ENCODE peak calls at places on chromosomes 13 and 19, in seven cellular contexts. One of them, this sample, is unnamed.

GRCh38 chr19:42450314-42450934 is 7.7 kb upstream of the CXCL17 start:
- DNase-seq in HCT116: peak; percentile 85
- DNase-seq in K562: peak; percentile 95
- DNase-seq in SK-N-SH: peak; percentile 75
- DNase-seq in H1: peak; percentile 38
- DNase-seq in HepG2: peak; percentile 98
- DNase-seq in GM12878: peak; percentile 84
- DNase-seq in this sample: no peak

GRCh38 chr13:46797468-46798237 is 692 bp upstream of the ESD start:
- DNase-seq in HCT116: no peak
- DNase-seq in HepG2: peak; percentile 36
- DNase-seq in K562: peak; percentile 21
- DNase-seq in GM12878: no peak
- DNase-seq in SK-N-SH: no peak
- DNase-seq in H1: no peak
- DNase-seq in this sample: no peak

GRCh38 chr13:43305416-43305815 is 282.0 kb downstream of the DNAJC15 start:
- DNase-seq in K562: no peak
- DNase-seq in H1: no peak
- DNase-seq in SK-N-SH: no peak
- DNase-seq in GM12878: no peak
- DNase-seq in HCT116: no peak
- DNase-seq in HepG2: no peak
- DNase-seq in this sample: no peak

GRCh38 chr13:50654341-50654740 is 189.2 kb downstream of the DLEU7 start:
- DNase-seq in HCT116: no peak
- DNase-seq in SK-N-SH: no peak
- DNase-seq in K562: no peak
- DNase-seq in GM12878: no peak
- DNase-seq in H1: no peak
- DNase-seq in HepG2: no peak
- DNase-seq in this sample: no peak

GRCh38 chr13:49627831-49628652 is at the start of gene ARL11:
- DNase-seq in H1: peak; percentile 73
- DNase-seq in HCT116: no peak
- DNase-seq in GM12878: peak; percentile 39
- DNase-seq in SK-N-SH: no peak
- DNase-seq in K562: peak; percentile 75
- DNase-seq in HepG2: no peak
- DNase-seq in this sample: no peak

GRCh38 chr19:21604941-21605548 is 99.6 kb downstream of the ZNF429 start:
- DNase-seq in K562: no peak
- DNase-seq in HepG2: no peak
- DNase-seq in H1: no peak
- DNase-seq in SK-N-SH: no peak
- DNase-seq in HCT116: no peak
- DNase-seq in GM12878: no peak
- DNase-seq in this sample: no peak

GRCh38 chr19:34994286-34994642 is 5.9 kb upstream of the GRAMD1A start:
- DNase-seq in H1: no peak
- DNase-seq in GM12878: no peak
- DNase-seq in K562: no peak
- DNase-seq in HepG2: no peak
- DNase-seq in HCT116: no peak
- DNase-seq in SK-N-SH: no peak
- DNase-seq in this sample: no peak

GRCh38 chr19:5891572-5891937 is 12.0 kb downstream of the NDUFA11 start:
- DNase-seq in HCT116: no peak
- DNase-seq in SK-N-SH: peak; percentile 41
- DNase-seq in GM12878: no peak
- DNase-seq in K562: no peak
- DNase-seq in HepG2: no peak
- DNase-seq in H1: no peak
- DNase-seq in this sample: no peak

GRCh38 chr13:32910530-32910929 is 105.7 kb upstream of the KL start:
- DNase-seq in HCT116: no peak
- DNase-seq in K562: no peak
- DNase-seq in H1: no peak
- DNase-seq in HepG2: no peak
- DNase-seq in SK-N-SH: no peak
- DNase-seq in GM12878: no peak
- DNase-seq in this sample: no peak
- TF ChIP-seq SIN3A in HCT116: no peak
- TF ChIP-seq SIN3A in K562: no peak
- TF ChIP-seq SIN3A in H1: no peak
- TF ChIP-seq SIN3A in HepG2: no peak
- TF ChIP-seq SIN3A in SK-N-SH: no peak
- TF ChIP-seq SIN3A in GM12878: no peak
- TF ChIP-seq SIN3A in this sample: no peak

GRCh38 chr19:2249880-2250764 is 999 bp downstream of the AMH start:
- DNase-seq in SK-N-SH: peak; percentile 36
- DNase-seq in HepG2: no peak
- DNase-seq in GM12878: no peak
- DNase-seq in K562: no peak
- DNase-seq in HCT116: no peak
- DNase-seq in H1: no peak
- DNase-seq in this sample: no peak
- TF ChIP-seq SIN3A in SK-N-SH: no peak
- TF ChIP-seq SIN3A in HepG2: no peak
- TF ChIP-seq SIN3A in GM12878: no peak
- TF ChIP-seq SIN3A in K562: no peak
- TF ChIP-seq SIN3A in HCT116: no peak
- TF ChIP-seq SIN3A in H1: no peak
- TF ChIP-seq SIN3A in this sample: no peak

GRCh38 chr19:11251650-11252314 is 10.5 kb downstream of the DOCK6 start:
- DNase-seq in H1: no peak
- DNase-seq in SK-N-SH: no peak
- DNase-seq in GM12878: no peak
- DNase-seq in K562: no peak
- DNase-seq in HepG2: no peak
- DNase-seq in HCT116: no peak
- DNase-seq in this sample: no peak
- TF ChIP-seq SIN3A in H1: no peak
- TF ChIP-seq SIN3A in SK-N-SH: no peak
- TF ChIP-seq SIN3A in GM12878: no peak
- TF ChIP-seq SIN3A in K562: no peak
- TF ChIP-seq SIN3A in HepG2: no peak
- TF ChIP-seq SIN3A in HCT116: no peak
- TF ChIP-seq SIN3A in this sample: no peak

DNA sequence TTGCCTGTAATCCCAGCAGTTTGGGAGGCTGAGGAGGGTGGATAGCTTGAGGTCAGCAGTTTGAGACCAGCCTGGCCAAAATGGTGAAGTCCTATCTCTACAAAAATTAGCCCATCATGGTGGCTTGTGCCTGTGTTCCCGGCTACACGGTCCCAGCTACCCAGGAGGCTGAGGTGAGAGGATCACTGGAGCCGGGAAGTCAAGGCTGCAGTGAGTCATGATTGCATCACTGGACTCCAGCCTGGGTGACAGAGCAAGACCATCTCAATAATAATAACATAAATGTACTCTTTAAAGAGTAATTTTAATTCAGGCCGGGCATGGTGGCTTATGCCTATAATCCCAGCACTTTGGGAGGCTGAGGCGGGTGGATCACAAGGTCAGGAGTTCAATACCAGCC is 38.7 kb downstream of the SKA3 start:
- DNase-seq in H1: no peak
- DNase-seq in K562: peak; percentile 18
- DNase-seq in GM12878: no peak
- DNase-seq in HCT116: peak; percentile 59
- DNase-seq in SK-N-SH: no peak
- DNase-seq in HepG2: peak; percentile 20
- DNase-seq in this sample: no peak
- TF ChIP-seq SIN3A in H1: no peak
- TF ChIP-seq SIN3A in K562: no peak
- TF ChIP-seq SIN3A in GM12878: no peak
- TF ChIP-seq SIN3A in HCT116: no peak
- TF ChIP-seq SIN3A in SK-N-SH: no peak
- TF ChIP-seq SIN3A in HepG2: no peak
- TF ChIP-seq SIN3A in this sample: no peak

DNA sequence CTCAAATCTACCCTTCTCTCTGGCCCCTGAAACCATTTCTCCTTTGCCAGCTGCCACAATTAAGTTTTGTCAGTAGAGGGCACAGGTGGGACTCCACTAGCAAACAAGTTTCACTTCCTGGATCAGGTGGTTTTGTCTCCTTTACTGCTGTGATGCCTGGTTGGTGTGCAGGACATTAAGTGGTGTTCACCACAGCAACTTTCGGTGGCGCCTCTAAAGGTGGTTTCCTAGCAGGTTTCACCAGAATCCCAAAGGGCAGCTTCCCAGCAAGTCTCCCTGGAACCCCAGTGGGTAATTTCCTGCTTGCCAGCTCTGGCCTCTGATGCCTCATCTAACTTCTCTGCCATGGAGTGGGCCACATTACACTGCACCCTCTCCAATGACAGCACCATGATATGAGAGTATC is 16.6 kb downstream of the MED4 start:
- DNase-seq in HCT116: peak; percentile 13
- DNase-seq in GM12878: peak; percentile 68
- DNase-seq in SK-N-SH: no peak
- DNase-seq in HepG2: peak; percentile 42
- DNase-seq in H1: no peak
- DNase-seq in K562: no peak
- DNase-seq in this sample: no peak
- TF ChIP-seq SIN3A in HCT116: no peak
- TF ChIP-seq SIN3A in GM12878: no peak
- TF ChIP-seq SIN3A in SK-N-SH: no peak
- TF ChIP-seq SIN3A in HepG2: no peak
- TF ChIP-seq SIN3A in H1: no peak
- TF ChIP-seq SIN3A in K562: no peak
- TF ChIP-seq SIN3A in this sample: no peak

DNA sequence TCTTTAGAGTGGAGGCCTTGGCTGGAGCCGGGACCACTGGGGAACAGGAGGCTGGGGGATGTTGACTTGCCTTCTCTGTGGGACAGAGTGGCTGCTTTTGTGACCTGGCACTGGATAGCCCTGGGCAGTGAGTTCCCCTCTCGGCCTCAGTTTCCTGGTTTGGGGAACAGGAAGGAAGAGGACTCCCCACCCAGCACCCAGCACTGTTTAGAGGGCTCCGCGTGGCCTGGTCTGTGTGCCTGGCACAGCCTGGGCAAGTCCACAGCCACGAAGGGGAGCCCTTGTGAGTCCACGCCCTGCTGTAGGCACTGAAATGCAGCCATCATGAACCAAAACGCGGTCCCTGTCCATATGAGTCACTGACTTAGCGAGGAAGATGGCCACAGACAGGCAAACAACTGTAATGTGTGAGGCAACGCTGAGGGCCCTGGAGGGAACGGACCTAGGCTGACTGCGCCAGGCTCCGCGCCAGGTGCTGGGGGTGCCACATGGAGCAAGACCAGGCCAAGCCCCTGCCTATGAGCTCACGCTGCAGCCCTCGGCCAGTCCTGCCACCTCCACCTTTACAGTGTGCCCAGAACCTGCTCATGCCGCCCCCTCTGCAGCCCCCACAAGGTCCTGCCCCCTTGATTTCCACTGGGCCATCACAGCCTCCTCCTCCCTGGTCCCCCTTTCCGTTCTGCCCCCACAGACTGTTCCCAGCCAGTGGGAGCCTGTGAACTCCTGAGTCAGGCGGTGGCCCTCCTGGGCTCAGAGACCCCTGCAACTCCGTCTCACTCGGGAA is 35.5 kb downstream of the PAK4 start:
- DNase-seq in H1: no peak
- DNase-seq in GM12878: no peak
- DNase-seq in HCT116: no peak
- DNase-seq in K562: no peak
- DNase-seq in HepG2: no peak
- DNase-seq in SK-N-SH: no peak
- DNase-seq in this sample: no peak
- TF ChIP-seq SIN3A in H1: no peak
- TF ChIP-seq SIN3A in GM12878: no peak
- TF ChIP-seq SIN3A in HCT116: no peak
- TF ChIP-seq SIN3A in K562: no peak
- TF ChIP-seq SIN3A in HepG2: no peak
- TF ChIP-seq SIN3A in SK-N-SH: no peak
- TF ChIP-seq SIN3A in this sample: no peak

GRCh38 chr13:38167164-38167822 is 182.4 kb upstream of the UFM1 start:
- DNase-seq in SK-N-SH: no peak
- DNase-seq in K562: no peak
- DNase-seq in GM12878: peak; percentile 8
- DNase-seq in HCT116: no peak
- DNase-seq in HepG2: no peak
- DNase-seq in H1: no peak
- DNase-seq in this sample: no peak
- TF ChIP-seq SIN3A in SK-N-SH: no peak
- TF ChIP-seq SIN3A in K562: no peak
- TF ChIP-seq SIN3A in GM12878: no peak
- TF ChIP-seq SIN3A in HCT116: no peak
- TF ChIP-seq SIN3A in HepG2: no peak
- TF ChIP-seq SIN3A in H1: no peak
- TF ChIP-seq SIN3A in this sample: no peak

This sample was measured in Panc1.